ENCODE peak calls at places on chromosomes 13 and 19, in six cellular contexts. A is WTC11, O is AG10803, K is glutamatergic neuron, Y is ACHN, P is fibroblast of the conjunctiva. Z is an unnamed sample.
A peak's percentile ranks its signal among the peaks of the same experiment; 100 is the strongest.

GRCh38 chr19:16076958-16077611 is 790 bp downstream of the TPM4 start:
- DNase-seq in A (peak; percentile 68), O (peak; percentile 49), K (peak; percentile 68), Y (peak; percentile 8), P (no peak), Z (no peak)

GRCh38 chr19:54035215-54036178 is 28.2 kb downstream of the VSTM1 start:
- DNase-seq in A (no peak), O (peak; percentile 93), K (no peak), Y (no peak), P (peak; percentile 62), Z (no peak)

GRCh38 chr13:32969516-32969941 is 46.7 kb upstream of the KL start:
- DNase-seq in A (no peak), O (peak; percentile 53), K (no peak), Y (peak; percentile 78), P (peak; percentile 13), Z (no peak)

GRCh38 chr13:31927219-31927653 is 104.3 kb upstream of the FRY start:
- DNase-seq in A (no peak), O (no peak), K (no peak), Y (no peak), P (no peak), Z (peak; percentile 19)

GRCh38 chr13:43307921-43308433 is 284.6 kb downstream of the DNAJC15 start:
- DNase-seq in A (no peak), O (peak; percentile 93), K (no peak), Y (no peak), P (peak; percentile 91), Z (peak; percentile 86)

GRCh38 chr19:12159773-12160414 is 3.0 kb upstream of the ZNF136 start:
- DNase-seq in A (peak; percentile 57), O (no peak), K (no peak), Y (no peak), P (no peak), Z (no peak)

GRCh38 chr19:18946918-18947317 is 5.9 kb upstream of the HOMER3 start:
- DNase-seq in A (no peak), O (no peak), K (no peak), Y (no peak), P (no peak), Z (no peak)

GRCh38 chr19:29457413-29457812 is 68.4 kb upstream of the VSTM2B start:
- DNase-seq in A (no peak), O (no peak), K (no peak), Y (no peak), P (no peak), Z (no peak)

GRCh38 chr13:20301391-20302071 is 69.4 kb upstream of the GJB6 start:
- DNase-seq in A (peak; percentile 39), O (no peak), K (peak; percentile 58), Y (no peak), P (no peak), Z (no peak)

GRCh38 chr13:63699948-63700347 is 2284.3 kb upstream of the PCDH20 start:
- DNase-seq in A (no peak), O (no peak), K (no peak), Y (no peak), P (no peak), Z (no peak)

GRCh38 chr19:17246681-17247425 is 1.1 kb upstream of the NR2F6 start:
- DNase-seq in A (no peak), O (peak; percentile 57), K (peak; percentile 67), Y (peak; percentile 23), P (no peak), Z (peak; percentile 80)

GRCh38 chr19:49447485-49448431 is 3.9 kb downstream of the PIH1D1 start:
- DNase-seq in A (peak; percentile 91), O (no peak), K (no peak), Y (peak; percentile 22), P (no peak), Z (no peak)

GRCh38 chr19:51016798-51017683 is 2.5 kb downstream of the KLK10 start:
- DNase-seq in A (peak; percentile 92), O (peak; percentile 31), K (peak; percentile 84), Y (peak; percentile 49), P (no peak), Z (peak; percentile 31)

GRCh38 chr13:34721631-34722144 is 220.4 kb upstream of the NBEA start:
- DNase-seq in A (no peak), O (no peak), K (no peak), Y (no peak), P (no peak), Z (no peak)

GRCh38 chr13:100063333-100063732 is 25.6 kb upstream of the PCCA start:
- DNase-seq in A (no peak), O (peak; percentile 15), K (no peak), Y (no peak), P (no peak), Z (no peak)

GRCh38 chr13:43237616-43238015 is 214.2 kb downstream of the DNAJC15 start:
- DNase-seq in A (no peak), O (no peak), K (no peak), Y (no peak), P (no peak), Z (no peak)

GRCh38 chr13:44818428-44818827 is 170.8 kb downstream of the NUFIP1 start:
- DNase-seq in A (no peak), O (no peak), K (no peak), Y (peak; percentile 29), P (no peak), Z (peak; percentile 24)

GRCh38 chr19:30146346-30146745 is 204.3 kb downstream of the URI1 start:
- DNase-seq in A (no peak), O (no peak), K (no peak), Y (no peak), P (no peak), Z (no peak)

GRCh38 chr13:96391606-96392005 is 301.7 kb downstream of the HS6ST3 start:
- DNase-seq in A (no peak), O (no peak), K (no peak), Y (no peak), P (no peak), Z (no peak)

Z was measured in HepG2.